ENCODE peak calls at places on chromosomes 11 and 22, in nine cellular contexts. W, E, V, H, Q, P, I, S and K are unnamed samples.

GRCh38 chr11:60926500-60926899 is 2.2 kb downstream of the TMEM132A start:
- DNase-seq in H (no peak), V (no peak), I (no peak), W (no peak), S (no peak), P (no peak), Q (no peak), E (peak; percentile 45), K (no peak)

GRCh38 chr11:91850533-91851305 is 373.9 kb upstream of the FAT3 start:
- DNase-seq in I (no peak), Q (no peak), W (no peak), P (no peak), S (no peak), V (no peak), H (no peak), E (no peak), K (no peak)

GRCh38 chr11:35558468-35558867 is 33.1 kb upstream of the PAMR1 start:
- DNase-seq in S (no peak), H (no peak), W (no peak), I (peak; percentile 60), E (no peak), P (no peak), V (peak; percentile 50), Q (peak; percentile 81), K (peak; percentile 76)

GRCh38 chr11:108586600-108586999 is 7.0 kb downstream of the EXPH5 start:
- DNase-seq in S (no peak), E (no peak), P (no peak), H (no peak), W (no peak), V (no peak), I (no peak), Q (no peak), K (no peak)

GRCh38 chr22:31496735-31497146 is 405 bp downstream of the SFI1 start:
- DNase-seq in V (no peak), I (peak; percentile 14), E (no peak), S (peak; percentile 33), Q (no peak), H (peak; percentile 73), W (no peak), P (peak; percentile 58), K (peak; percentile 18)

GRCh38 chr22:24414984-24415945 is 12.1 kb upstream of the ADORA2A start:
- DNase-seq in P (no peak), I (no peak), E (peak; percentile 25), V (no peak), S (no peak), Q (peak; percentile 53), W (no peak), H (no peak), K (no peak)

GRCh38 chr11:47905358-47906059 is 57.4 kb upstream of the NUP160 start:
- DNase-seq in E (no peak), V (peak; percentile 75), H (no peak), Q (peak; percentile 80), S (no peak), W (no peak), I (peak; percentile 88), P (no peak), K (peak; percentile 94)

GRCh38 chr22:27827586-27828213 is 26.1 kb upstream of the MN1 start:
- DNase-seq in I (no peak), W (no peak), E (no peak), H (no peak), S (peak; percentile 37), Q (no peak), P (no peak), V (no peak), K (no peak)

GRCh38 chr22:30312053-30312452 is 14.7 kb downstream of the TBC1D10A start:
- DNase-seq in E (no peak), Q (peak; percentile 83), V (peak; percentile 91), S (no peak), H (no peak), I (no peak), W (no peak), P (no peak), K (peak; percentile 92)

GRCh38 chr11:41446107-41446506 is 13.3 kb downstream of the LRRC4C start:
- DNase-seq in Q (no peak), V (peak; percentile 31), S (no peak), E (no peak), W (no peak), P (no peak), I (no peak), H (no peak), K (no peak)

GRCh38 chr11:122976734-122977454 is 4.7 kb downstream of the BSX start:
- DNase-seq in Q (no peak), I (no peak), V (no peak), W (no peak), S (no peak), E (peak; percentile 82), H (no peak), P (no peak), K (no peak)

GRCh38 chr11:128928400-128928799 is 14.3 kb downstream of the TP53AIP1 start:
- DNase-seq in I (no peak), Q (peak; percentile 24), V (no peak), S (no peak), P (no peak), E (no peak), H (peak; percentile 10), W (no peak), K (no peak)

GRCh38 chr22:48943567-48944432 is 883.9 kb downstream of the BRD1 start:
- DNase-seq in W (peak; percentile 88), S (no peak), H (peak; percentile 60), V (no peak), I (no peak), Q (no peak), P (no peak), E (peak; percentile 82), K (no peak)

GRCh38 chr11:14713518-14714244 is 70.1 kb downstream of the PDE3B start:
- DNase-seq in Q (no peak), W (no peak), E (no peak), I (no peak), P (peak; percentile 61), V (no peak), S (no peak), H (no peak), K (no peak)

GRCh38 chr11:22432331-22433065 is 94.3 kb downstream of the SLC17A6 start:
- DNase-seq in V (peak; percentile 66), W (no peak), Q (peak; percentile 24), H (no peak), S (peak; percentile 23), P (no peak), E (peak; percentile 7), I (peak; percentile 83), K (no peak)

GRCh38 chr22:26330971-26331625 is 98.0 kb upstream of the ASPHD2 start:
- DNase-seq in W (no peak), Q (peak; percentile 23), E (peak; percentile 81), S (no peak), V (peak; percentile 19), P (peak; percentile 46), I (peak; percentile 51), H (no peak), K (peak; percentile 3)

GRCh38 chr11:128522063-128522942 is 65.1 kb downstream of the ETS1 start:
- DNase-seq in H (peak; percentile 97), V (peak; percentile 99), E (peak; percentile 97), I (peak; percentile 97), S (peak; percentile 93), Q (peak; percentile 100), P (peak; percentile 80), W (peak; percentile 98), K (peak; percentile 95)

GRCh38 chr11:47980093-47980906 is at the start of gene PTPRJ:
- DNase-seq in H (peak; percentile 83), V (peak; percentile 66), Q (peak; percentile 48), I (peak; percentile 72), P (peak; percentile 57), W (no peak), S (peak; percentile 57), E (peak; percentile 90), K (peak; percentile 39)

GRCh38 chr11:1053121-1053901 is 16.8 kb upstream of the MUC6 start:
- DNase-seq in S (peak; percentile 8), H (peak; percentile 57), W (no peak), Q (no peak), V (no peak), P (peak; percentile 17), I (peak; percentile 34), E (peak; percentile 55), K (no peak)

GRCh38 chr11:112318193-112318592 is 57.5 kb upstream of the PLET1 start:
- DNase-seq in E (no peak), S (no peak), Q (peak; percentile 96), H (no peak), W (no peak), I (peak; percentile 91), P (no peak), V (peak; percentile 90), K (no peak)

DNA sequence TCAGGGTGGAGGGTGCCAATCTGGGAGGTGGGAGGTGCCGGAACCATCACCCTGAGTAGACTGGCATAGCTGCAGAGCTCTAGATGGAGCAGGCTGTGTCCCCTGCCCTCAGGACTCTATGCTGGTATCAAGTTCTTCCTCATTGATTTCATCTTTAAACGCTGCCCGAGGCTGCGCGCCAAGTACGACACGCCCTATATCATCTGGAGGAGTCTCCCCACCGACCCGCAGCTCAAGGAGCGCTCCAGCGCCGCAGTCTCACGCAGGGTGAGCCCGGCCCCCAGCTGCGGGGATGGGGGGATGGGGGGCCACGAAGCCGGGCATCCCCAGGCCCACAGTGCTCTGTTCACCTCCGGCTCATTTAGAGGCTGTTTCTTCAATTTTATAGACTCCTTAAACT is 52.5 kb downstream of the GRAMD4 start:
- DNase-seq in W (no peak), E (no peak), I (no peak), Q (no peak), V (no peak), S (no peak), P (no peak), H (no peak), K (peak; percentile 22)
- H3K36me3 ChIP-seq in W (peaks cover 73% of the 10 kb centered on the region), E (no peaks in the 10 kb centered on the region), I (peaks cover 11% of the 10 kb centered on the region), Q (peaks cover 64% of the 10 kb centered on the region), V (no peaks in the 10 kb centered on the region), S (no peaks in the 10 kb centered on the region), P (no peaks in the 10 kb centered on the region), H (peaks cover 66% of the 10 kb centered on the region), K (peaks cover 19% of the 10 kb centered on the region)

GRCh38 chr11:62788991-62789390 is 1.8 kb downstream of the TMEM179B start:
- DNase-seq in E (no peak), Q (no peak), P (no peak), H (no peak), W (no peak), I (no peak), S (no peak), V (no peak), K (no peak)
- H3K27ac ChIP-seq in E (peak overlapping the region; percentile 23), Q (no peak overlapping the region), P (no peak overlapping the region), H (no peak overlapping the region), W (no peak overlapping the region), I (peak overlapping the region; percentile 30), S (no peak overlapping the region), V (no peak overlapping the region), K (no peak overlapping the region)

DNA sequence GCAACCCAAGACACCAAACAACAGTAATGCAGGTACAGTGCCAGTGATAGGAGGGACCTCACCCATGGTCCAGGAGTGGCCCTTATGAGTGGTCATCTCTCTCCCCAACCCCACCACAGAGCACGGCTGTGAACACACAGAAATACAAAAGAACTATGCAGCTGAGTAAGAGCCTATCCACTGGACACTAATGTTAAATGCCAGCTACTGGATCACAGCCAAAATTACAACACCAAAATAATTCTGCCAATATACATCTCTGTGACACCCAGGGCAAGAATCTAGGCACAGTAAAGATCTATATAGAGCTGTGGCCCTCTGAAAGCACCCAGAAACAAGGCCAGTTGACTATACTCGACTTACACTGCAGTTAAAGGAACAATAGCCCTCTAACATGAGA is 22.8 kb upstream of the GPR83 start:
- DNase-seq in V (no peak), P (no peak), Q (no peak), E (no peak), H (no peak), I (peak; percentile 9), S (no peak), W (no peak), K (no peak)
- H3K36me3 ChIP-seq in V (no peaks in the 10 kb centered on the region), P (no peaks in the 10 kb centered on the region), Q (no peaks in the 10 kb centered on the region), E (peaks cover 33% of the 10 kb centered on the region), H (peaks cover 43% of the 10 kb centered on the region), I (peaks cover 10% of the 10 kb centered on the region), S (no peaks in the 10 kb centered on the region), W (peaks cover 39% of the 10 kb centered on the region), K (peaks cover 9% of the 10 kb centered on the region)

GRCh38 chr22:46730568-46731245 is 7.3 kb downstream of the CERK start:
- DNase-seq in I (no peak), Q (no peak), E (peak; percentile 12), W (no peak), S (no peak), H (no peak), P (no peak), V (no peak), K (no peak)
- H3K27ac ChIP-seq in I (peak overlapping the region; percentile 69), Q (no peak overlapping the region), E (peak overlapping the region; percentile 40), W (peak overlapping the region; percentile 64), S (peak overlapping the region; percentile 71), H (no peak overlapping the region), P (peak overlapping the region; percentile 20), V (no peak overlapping the region), K (no peak overlapping the region)